ENCODE peak calls at places on chromosomes 12 and 14, in ten cellular contexts. C, D, J, L, Q, U, W, K, M and F are unnamed samples.

GRCh38 chr12:122282066-122282465 is 15.8 kb upstream of the VPS33A start:
- DNase-seq in C (no peak), D (peak; percentile 17), J (peak; percentile 14), L (no peak), Q (no peak), U (no peak), W (no peak), K (no peak), M (no peak), F (no peak)

GRCh38 chr12:121293603-121294002 is 2.9 kb downstream of the CAMKK2 start:
- DNase-seq in C (no peak), D (no peak), J (no peak), L (no peak), Q (no peak), U (no peak), W (no peak), K (no peak), M (no peak), F (no peak)

GRCh38 chr14:103227076-103227475 is 103.8 kb downstream of the TNFAIP2 start:
- DNase-seq in C (no peak), D (no peak), J (no peak), L (no peak), Q (no peak), U (no peak), W (no peak), K (no peak), M (no peak), F (no peak)

GRCh38 chr12:12282761-12283160 is 15.9 kb upstream of the LRP6 start:
- DNase-seq in C (no peak), D (no peak), J (peak; percentile 70), L (no peak), Q (no peak), U (no peak), W (no peak), K (no peak), M (no peak), F (no peak)

GRCh38 chr12:89345376-89345775 is 6.9 kb downstream of the DUSP6 start:
- DNase-seq in C (no peak), D (no peak), J (no peak), L (no peak), Q (no peak), U (no peak), W (no peak), K (no peak), M (no peak), F (no peak)

GRCh38 chr14:64522591-64523355 is 17.8 kb upstream of the HSPA2 start:
- DNase-seq in C (no peak), D (no peak), J (no peak), L (no peak), Q (no peak), U (no peak), W (no peak), K (no peak), M (no peak), F (no peak)

GRCh38 chr12:55009171-55009570 is 10.6 kb upstream of the NEUROD4 start:
- DNase-seq in C (no peak), D (no peak), J (no peak), L (no peak), Q (no peak), U (no peak), W (no peak), K (no peak), M (peak; percentile 56), F (no peak)

GRCh38 chr12:54000105-54000773 is at the start of gene HOXC9:
- DNase-seq in C (no peak), D (no peak), J (peak; percentile 11), L (no peak), Q (no peak), U (no peak), W (no peak), K (no peak), M (peak; percentile 39), F (no peak)

GRCh38 chr14:70640938-70641547 is 673 bp upstream of the TTC9 start:
- DNase-seq in C (no peak), D (no peak), J (no peak), L (peak; percentile 55), Q (no peak), U (peak; percentile 12), W (no peak), K (no peak), M (peak; percentile 50), F (peak; percentile 40)

GRCh38 chr14:104001003-104001402 is 58.7 kb upstream of the RD3L start:
- DNase-seq in C (no peak), D (no peak), J (no peak), L (peak; percentile 2), Q (no peak), U (peak; percentile 38), W (no peak), K (no peak), M (peak; percentile 47), F (no peak)

GRCh38 chr12:105507311-105508035 is 177.0 kb downstream of the C12orf75 start:
- DNase-seq in C (no peak), D (no peak), J (no peak), L (no peak), Q (no peak), U (no peak), W (no peak), K (no peak), M (no peak), F (no peak)

GRCh38 chr14:58401587-58401986 is 5.9 kb downstream of the TOMM20L start:
- DNase-seq in C (no peak), D (no peak), J (no peak), L (no peak), Q (no peak), U (no peak), W (no peak), K (no peak), M (no peak), F (no peak)

GRCh38 chr14:33776871-33777270 is 174.0 kb downstream of the EGLN3 start:
- DNase-seq in C (no peak), D (no peak), J (no peak), L (no peak), Q (no peak), U (no peak), W (no peak), K (no peak), M (no peak), F (no peak)

GRCh38 chr12:71070416-71071155 is 87.2 kb downstream of the TSPAN8 start:
- DNase-seq in C (no peak), D (no peak), J (no peak), L (no peak), Q (no peak), U (no peak), W (no peak), K (no peak), M (no peak), F (no peak)

GRCh38 chr14:35965425-35965824 is 139.3 kb downstream of the BRMS1L start:
- DNase-seq in C (no peak), D (no peak), J (no peak), L (no peak), Q (no peak), U (no peak), W (no peak), K (peak; percentile 17), M (no peak), F (no peak)

GRCh38 chr12:66555113-66555512 is 123.8 kb downstream of the GRIP1 start:
- DNase-seq in C (no peak), D (no peak), J (peak; percentile 72), L (no peak), Q (no peak), U (no peak), W (no peak), K (no peak), M (no peak), F (no peak)

GRCh38 chr14:78399316-78399889 is 229.2 kb downstream of the NRXN3 start:
- DNase-seq in C (no peak), D (no peak), J (no peak), L (no peak), Q (no peak), U (no peak), W (no peak), K (no peak), M (no peak), F (no peak)

GRCh38 chr14:53748691-53749090 is 207.9 kb downstream of the BMP4 start:
- DNase-seq in C (no peak), D (no peak), J (no peak), L (no peak), Q (no peak), U (no peak), W (no peak), K (no peak), M (no peak), F (no peak)

GRCh38 chr12:32895688-32896437 is 714 bp downstream of the PKP2 start:
- DNase-seq in C (no peak), D (no peak), J (no peak), L (no peak), Q (no peak), U (peak; percentile 68), W (peak; percentile 24), K (no peak), M (no peak), F (no peak)

GRCh38 chr12:116094475-116094874 is 183.0 kb downstream of the MED13L start:
- DNase-seq in C (no peak), D (no peak), J (no peak), L (no peak), Q (no peak), U (no peak), W (no peak), K (no peak), M (no peak), F (no peak)

GRCh38 chr12:121860257-121860656 is 1.6 kb upstream of the HPD start:
- DNase-seq in C (no peak), D (no peak), J (no peak), L (no peak), Q (no peak), U (no peak), W (no peak), K (no peak), M (no peak), F (no peak)

GRCh38 chr12:114476159-114476558 is 70.2 kb upstream of the TBX5 start:
- DNase-seq in C (no peak), D (no peak), J (no peak), L (no peak), Q (no peak), U (no peak), W (no peak), K (no peak), M (no peak), F (no peak)